ENCODE peak calls at places on chromosomes 7 and 10, in six cellular contexts. H, Y, W, E, U and M are unnamed samples.

GRCh38 chr7:135274495-135275268 is 41.0 kb downstream of the STRA8 start:
- DNase-seq in H (peak; percentile 23), Y (peak; percentile 98), W (peak; percentile 53), E (peak; percentile 76), U (peak; percentile 65), M (peak; percentile 31)

GRCh38 chr10:49161411-49161997 is 26.7 kb downstream of the TMEM273 start:
- DNase-seq in H (no peak), Y (no peak), W (no peak), E (peak; percentile 55), U (no peak), M (no peak)

GRCh38 chr10:49080071-49080470 is 35.3 kb downstream of the VSTM4 start:
- DNase-seq in H (no peak), Y (no peak), W (no peak), E (peak; percentile 10), U (peak; percentile 64), M (no peak)

GRCh38 chr7:77954773-77955562 is 156.4 kb downstream of the PHTF2 start:
- DNase-seq in H (no peak), Y (no peak), W (no peak), E (no peak), U (no peak), M (no peak)

GRCh38 chr10:77637986-77638765 is 568 bp upstream of the KCNMA1 start:
- DNase-seq in H (peak; percentile 32), Y (peak; percentile 75), W (no peak), E (no peak), U (peak; percentile 76), M (no peak)

GRCh38 chr7:110797656-110798055 is 293.3 kb upstream of the LRRN3 start:
- DNase-seq in H (no peak), Y (no peak), W (no peak), E (no peak), U (no peak), M (no peak)

GRCh38 chr7:2165610-2166594 is 66.8 kb downstream of the MAD1L1 start:
- DNase-seq in H (no peak), Y (no peak), W (peak; percentile 34), E (no peak), U (no peak), M (no peak)

GRCh38 chr10:103256613-103257012 is 10.9 kb downstream of the RPEL1 start:
- DNase-seq in H (no peak), Y (no peak), W (no peak), E (no peak), U (no peak), M (no peak)

GRCh38 chr10:95171336-95171735 is 22.7 kb upstream of the ACSM6 start:
- DNase-seq in H (no peak), Y (no peak), W (no peak), E (no peak), U (no peak), M (no peak)

GRCh38 chr7:1854521-1855395 is 184.7 kb downstream of the ELFN1 start:
- DNase-seq in H (no peak), Y (peak; percentile 46), W (no peak), E (no peak), U (peak; percentile 25), M (no peak)

GRCh38 chr10:131126321-131127121 is 185.0 kb downstream of the TCERG1L start:
- DNase-seq in H (peak; percentile 63), Y (no peak), W (no peak), E (no peak), U (no peak), M (no peak)

GRCh38 chr7:81690251-81690650 is 79.6 kb downstream of the HGF start:
- DNase-seq in H (no peak), Y (peak; percentile 53), W (no peak), E (no peak), U (no peak), M (no peak)

GRCh38 chr7:41967156-41967555 is 264.3 kb upstream of the INHBA start:
- DNase-seq in H (no peak), Y (no peak), W (no peak), E (no peak), U (no peak), M (no peak)

GRCh38 chr7:80357530-80357929 is 154.3 kb downstream of the GNAT3 start:
- DNase-seq in H (no peak), Y (no peak), W (no peak), E (no peak), U (no peak), M (peak; percentile 81)

GRCh38 chr10:116147162-116147906 is 125.7 kb downstream of the GFRA1 start:
- DNase-seq in H (no peak), Y (peak; percentile 35), W (no peak), E (no peak), U (no peak), M (no peak)

GRCh38 chr10:78515037-78515872 is 481.6 kb downstream of the RPS24 start:
- DNase-seq in H (no peak), Y (peak; percentile 32), W (no peak), E (no peak), U (peak; percentile 64), M (no peak)

GRCh38 chr7:104550362-104550761 is 222.0 kb downstream of the LHFPL3 start:
- DNase-seq in H (no peak), Y (no peak), W (no peak), E (no peak), U (no peak), M (no peak)

GRCh38 chr10:70761727-70762350 is 23.3 kb downstream of the TBATA start:
- DNase-seq in H (no peak), Y (no peak), W (no peak), E (no peak), U (peak; percentile 23), M (no peak)

GRCh38 chr7:58086871-58087535 is 637.0 kb downstream of the ZNF716 start:
- DNase-seq in H (no peak), Y (no peak), W (no peak), E (no peak), U (no peak), M (no peak)

GRCh38 chr10:73413108-73413527 is 740 bp downstream of the ANXA7 start:
- DNase-seq in H (peak; percentile 56), Y (no peak), W (peak; percentile 9), E (peak; percentile 32), U (no peak), M (no peak)

GRCh38 chr10:803041-803741 is 113.7 kb upstream of the DIP2C start:
- DNase-seq in H (no peak), Y (no peak), W (no peak), E (no peak), U (peak; percentile 26), M (no peak)

GRCh38 chr7:25116621-25117020 is 8.4 kb downstream of the CYCS start:
- DNase-seq in H (no peak), Y (no peak), W (no peak), E (no peak), U (no peak), M (no peak)

GRCh38 chr7:87463982-87464381 is 11.5 kb downstream of the ABCB4 start:
- DNase-seq in H (no peak), Y (no peak), W (no peak), E (no peak), U (no peak), M (no peak)

GRCh38 chr7:69773535-69774225 is 175.4 kb downstream of the AUTS2 start:
- DNase-seq in H (no peak), Y (no peak), W (no peak), E (no peak), U (no peak), M (no peak)

GRCh38 chr7:1749864-1750466 is 79.9 kb downstream of the ELFN1 start:
- DNase-seq in H (no peak), Y (no peak), W (peak; percentile 47), E (no peak), U (no peak), M (no peak)

GRCh38 chr10:133520193-133520738 is 6.9 kb upstream of the CYP2E1 start:
- DNase-seq in H (peak; percentile 79), Y (peak; percentile 83), W (peak; percentile 64), E (peak; percentile 27), U (peak; percentile 90), M (peak; percentile 27)

GRCh38 chr7:151724250-151724915 is 152.5 kb downstream of the PRKAG2 start:
- DNase-seq in H (no peak), Y (no peak), W (no peak), E (no peak), U (no peak), M (no peak)

GRCh38 chr7:151726875-151727578 is 149.9 kb downstream of the PRKAG2 start:
- DNase-seq in H (no peak), Y (no peak), W (no peak), E (no peak), U (no peak), M (no peak)

GRCh38 chr7:151724920-151725584 is 151.9 kb downstream of the PRKAG2 start:
- DNase-seq in H (no peak), Y (no peak), W (no peak), E (no peak), U (no peak), M (no peak)

GRCh38 chr7:151727579-151728285 is 149.2 kb downstream of the PRKAG2 start:
- DNase-seq in H (no peak), Y (no peak), W (peak; percentile 53), E (peak; percentile 90), U (peak; percentile 83), M (peak; percentile 87)

GRCh38 chr7:151725844-151726770 is 150.8 kb downstream of the PRKAG2 start:
- DNase-seq in H (no peak), Y (no peak), W (no peak), E (no peak), U (no peak), M (no peak)
- TF ChIP-seq CTCF in H (no peak), Y (peak; percentile 5), W (no peak), E (no peak), U (no peak), M (no peak)

GRCh38 chr10:28939352-28940157 is 262.2 kb downstream of the BAMBI start:
- DNase-seq in H (peak; percentile 81), Y (peak; percentile 92), W (peak; percentile 37), E (peak; percentile 97), U (peak; percentile 45), M (no peak)
- TF ChIP-seq CTCF in H (no peak), Y (peak; percentile 89), W (no peak), E (peak; percentile 69), U (no peak), M (no peak)

DNA sequence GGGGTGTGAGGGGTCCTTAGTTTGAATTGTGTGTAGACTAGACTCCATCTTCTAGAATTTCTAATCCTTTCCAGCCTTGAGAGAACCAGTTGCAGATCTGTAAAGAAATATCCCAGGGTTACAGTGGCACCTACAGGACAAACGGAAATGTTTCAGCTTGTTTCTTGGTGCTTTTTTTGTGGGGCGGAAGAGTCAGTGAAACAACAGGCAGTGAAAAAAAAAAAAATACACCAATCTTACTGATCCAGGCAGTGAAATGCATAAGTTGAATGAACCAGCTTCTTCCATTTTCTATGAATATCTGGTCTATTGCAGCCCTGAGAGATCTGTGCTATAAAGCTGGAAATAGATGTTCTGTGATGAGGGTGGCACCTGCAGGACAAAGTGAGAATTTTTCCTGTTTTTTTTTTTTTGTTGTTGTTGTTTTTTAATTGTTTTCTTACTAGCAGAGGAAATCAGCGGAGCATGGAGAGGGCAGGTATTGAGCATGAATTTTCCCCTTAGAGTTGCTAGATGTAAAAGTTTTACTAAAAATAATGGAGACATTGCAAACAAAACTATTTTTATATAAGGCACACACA is 81.9 kb upstream of the DYNC1I1 start:
- DNase-seq in H (no peak), Y (no peak), W (peak; percentile 16), E (peak; percentile 51), U (no peak), M (no peak)
- TF ChIP-seq CTCF in H (peak; percentile 19), Y (peak; percentile 53), W (peak; percentile 35), E (peak; percentile 47), U (peak; percentile 72), M (peak; percentile 42)

DNA sequence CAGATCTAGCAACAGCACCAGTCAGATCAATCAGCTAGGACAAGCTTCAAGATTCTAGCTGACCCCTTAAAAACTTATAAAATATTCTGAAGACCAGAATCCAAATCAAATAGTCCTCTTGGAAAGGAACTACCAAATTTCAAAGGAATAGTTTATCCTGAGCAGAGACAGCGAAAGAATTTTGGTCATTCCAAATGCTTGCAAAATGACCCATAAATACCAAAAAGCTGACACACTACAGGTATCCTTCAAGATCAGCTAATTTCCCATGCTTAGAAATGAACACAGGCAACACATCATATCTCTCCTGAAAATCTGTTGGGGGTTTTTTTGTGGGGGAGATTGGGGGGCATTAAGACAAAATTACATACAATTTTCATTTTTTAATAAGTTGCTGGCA is 78.8 kb downstream of the PDSS1 start:
- DNase-seq in H (no peak), Y (no peak), W (no peak), E (no peak), U (no peak), M (no peak)
- TF ChIP-seq CTCF in H (no peak), Y (no peak), W (no peak), E (no peak), U (no peak), M (no peak)